ENCODE peak calls at places on chromosomes 4 and X, in four cellular contexts. W is K562, A is HL-60, O is GM12878. U is an unnamed sample.

GRCh38 chr4:184262901-184263300 is 45.2 kb upstream of the ENPP6 start:
- DNase-seq in O (no peak), W (no peak), A (no peak), U (no peak)

GRCh38 chr4:15805583-15806517 is 27.7 kb downstream of the CD38 start:
- DNase-seq in W (peak), A (peak), O (peak), U (no peak)

GRCh38 chrX:40314070-40314469 is 216.3 kb upstream of the BCOR start:
- DNase-seq in A (no peak), W (peak), O (no peak), U (no peak)

GRCh38 chrX:150486011-150486410 is 82.4 kb upstream of the MTM1 start:
- DNase-seq in O (no peak), W (peak), A (peak), U (no peak)

GRCh38 chr4:24794916-24795665 is at the start of gene SOD3:
- DNase-seq in W (peak), O (no peak), A (no peak), U (no peak)

GRCh38 chrX:127207326-127207725 is 387.8 kb downstream of the PRR32 start:
- DNase-seq in W (no peak), A (no peak), O (no peak), U (no peak)

GRCh38 chrX:132592880-132593279 is 104.0 kb upstream of the MBNL3 start:
- DNase-seq in W (no peak), O (no peak), A (peak), U (no peak)

GRCh38 chr4:20251796-20252655 is at the start of gene SLIT2:
- DNase-seq in O (no peak), A (peak), W (peak), U (peak)

GRCh38 chr4:40199999-40200880 is 3.4 kb downstream of the RHOH start:
- DNase-seq in O (peak), W (no peak), A (peak), U (no peak)

GRCh38 chr4:163697121-163697520 is 202.6 kb downstream of the TMA16 start:
- DNase-seq in W (no peak), A (no peak), O (no peak), U (no peak)

GRCh38 chrX:46648660-46649059 is 75.1 kb downstream of the CHST7 start:
- DNase-seq in O (no peak), A (no peak), W (no peak), U (no peak)

GRCh38 chrX:46649421-46650260 is 76.1 kb downstream of the CHST7 start:
- DNase-seq in O (no peak), W (no peak), A (peak), U (no peak)

DNA sequence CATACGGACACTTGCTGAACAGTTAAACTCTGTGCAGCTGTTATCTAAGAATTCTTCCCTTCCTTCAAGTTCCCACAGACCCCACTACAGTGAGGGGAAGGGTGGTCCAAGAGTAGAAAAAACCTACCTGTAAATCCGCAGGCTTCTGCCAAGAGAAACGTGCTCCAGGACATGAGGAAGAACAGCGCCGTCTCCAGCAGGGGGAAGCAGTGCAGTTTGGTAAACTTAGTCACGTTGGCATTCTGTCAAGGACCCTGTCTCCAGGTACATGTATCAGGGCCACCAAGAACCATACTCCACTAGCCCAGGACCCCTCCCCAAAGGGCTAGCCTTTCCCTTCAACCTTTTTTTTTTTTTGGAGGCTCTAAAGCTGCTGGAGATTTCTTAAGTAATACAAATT is 79.9 kb downstream of the CHST7 start:
- DNase-seq in A (peak), W (peak), O (no peak), U (no peak)
- TF ChIP-seq POLR2AphosphoS5 in A (no peak), W (no peak), O (no peak), U (no peak)

DNA sequence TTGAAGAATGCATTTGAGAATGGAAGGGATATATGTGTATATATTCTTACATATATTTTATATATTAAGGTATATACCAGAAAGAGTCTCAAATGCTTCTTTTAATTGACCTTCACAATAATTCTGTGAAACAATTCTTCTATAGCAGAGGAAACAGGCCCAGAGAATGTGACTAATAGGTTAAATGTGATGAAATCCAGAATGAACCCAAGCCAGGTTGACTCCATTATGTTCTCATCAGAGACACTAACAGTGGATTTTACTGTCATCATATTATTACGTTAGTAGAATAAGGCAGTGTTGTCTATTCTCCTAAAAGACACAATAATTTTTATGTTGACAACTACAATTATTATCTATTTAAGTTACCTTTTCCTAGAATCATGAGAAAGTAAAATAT is 56.1 kb upstream of the ANKRD50 start:
- DNase-seq in W (no peak), A (no peak), O (no peak), U (no peak)
- TF ChIP-seq SPI1 in W (no peak), A (no peak), O (no peak), U (no peak)

GRCh38 chrX:154366666-154367055 is 7.8 kb downstream of the FLNA start:
- DNase-seq in A (peak), W (no peak), O (no peak), U (no peak)
- TF ChIP-seq POLR2AphosphoS5 in A (no peak), W (no peak), O (no peak), U (no peak)

DNA sequence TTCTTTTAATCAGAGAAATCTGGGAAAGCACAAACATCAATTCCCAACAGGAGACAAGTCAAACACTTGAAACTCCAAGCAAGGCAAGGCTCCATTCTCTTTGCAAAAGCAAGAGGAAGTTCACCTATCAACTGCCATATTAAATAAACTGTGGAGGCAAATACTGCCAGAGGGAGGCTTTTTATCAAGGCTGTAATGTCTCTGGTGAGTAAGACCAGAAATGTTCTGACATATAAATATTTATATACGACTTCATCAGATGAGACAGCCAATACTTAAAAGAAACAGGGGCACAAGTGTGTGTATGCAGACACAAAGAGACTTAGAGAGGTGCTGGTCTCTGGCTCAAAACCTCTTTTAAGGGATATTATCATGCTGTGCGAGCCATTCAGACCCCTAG is 24.5 kb downstream of the DCX start:
- DNase-seq in O (no peak), A (no peak), W (no peak), U (no peak)
- TF ChIP-seq SPI1 in O (no peak), A (no peak), W (no peak), U (no peak)